ENCODE peak calls at places on chromosomes 11 and 22, in ten cellular contexts. One of them, this sample, is unnamed.

GRCh38 chr11:20035375-20035700 is 124.9 kb downstream of the DBX1 start:
- DNase-seq in IMR-90: no peak
- DNase-seq in A549: no peak
- DNase-seq in spleen: no peak
- DNase-seq in Peyer's patch: no peak
- DNase-seq in sigmoid colon: no peak
- DNase-seq in heart left ventricle: no peak
- DNase-seq in uterus: no peak
- DNase-seq in ovary: no peak
- DNase-seq in vagina: no peak
- DNase-seq in this sample: no peak

GRCh38 chr11:46776878-46777277 is 57.9 kb downstream of the F2 start:
- DNase-seq in ovary: no peak
- DNase-seq in Peyer's patch: no peak
- DNase-seq in spleen: no peak
- DNase-seq in heart left ventricle: no peak
- DNase-seq in sigmoid colon: no peak
- DNase-seq in A549: no peak
- DNase-seq in uterus: no peak
- DNase-seq in vagina: no peak
- DNase-seq in IMR-90: no peak
- DNase-seq in this sample: no peak

GRCh38 chr22:22871536-22872278 is 15.9 kb upstream of the IGLL5 start:
- DNase-seq in uterus: no peak
- DNase-seq in vagina: peak; percentile 58
- DNase-seq in A549: no peak
- DNase-seq in IMR-90: no peak
- DNase-seq in spleen: no peak
- DNase-seq in Peyer's patch: no peak
- DNase-seq in ovary: no peak
- DNase-seq in sigmoid colon: no peak
- DNase-seq in heart left ventricle: no peak
- DNase-seq in this sample: no peak

GRCh38 chr11:93984205-93984586 is 37.0 kb upstream of the HEPHL1 start:
- DNase-seq in uterus: no peak
- DNase-seq in ovary: no peak
- DNase-seq in sigmoid colon: no peak
- DNase-seq in A549: no peak
- DNase-seq in IMR-90: peak; percentile 2
- DNase-seq in vagina: no peak
- DNase-seq in spleen: no peak
- DNase-seq in Peyer's patch: no peak
- DNase-seq in heart left ventricle: no peak
- DNase-seq in this sample: no peak

GRCh38 chr11:58642120-58642625 is 19.7 kb downstream of the CNTF start:
- DNase-seq in vagina: no peak
- DNase-seq in IMR-90: no peak
- DNase-seq in ovary: no peak
- DNase-seq in spleen: no peak
- DNase-seq in Peyer's patch: no peak
- DNase-seq in uterus: no peak
- DNase-seq in sigmoid colon: no peak
- DNase-seq in heart left ventricle: no peak
- DNase-seq in A549: no peak
- DNase-seq in this sample: no peak

GRCh38 chr22:37563153-37564081 is 3.1 kb downstream of the CDC42EP1 start:
- DNase-seq in uterus: peak; percentile 91
- DNase-seq in A549: peak; percentile 73
- DNase-seq in vagina: no peak
- DNase-seq in spleen: no peak
- DNase-seq in Peyer's patch: peak; percentile 80
- DNase-seq in IMR-90: peak; percentile 97
- DNase-seq in sigmoid colon: peak; percentile 94
- DNase-seq in ovary: peak; percentile 90
- DNase-seq in heart left ventricle: peak; percentile 67
- DNase-seq in this sample: peak; percentile 71

GRCh38 chr11:35114901-35115687 is 23.9 kb upstream of the CD44 start:
- DNase-seq in IMR-90: no peak
- DNase-seq in A549: no peak
- DNase-seq in uterus: no peak
- DNase-seq in ovary: no peak
- DNase-seq in spleen: no peak
- DNase-seq in vagina: no peak
- DNase-seq in heart left ventricle: no peak
- DNase-seq in Peyer's patch: no peak
- DNase-seq in sigmoid colon: no peak
- DNase-seq in this sample: no peak

GRCh38 chr11:131422491-131422890 is 52.1 kb downstream of the NTM start:
- DNase-seq in spleen: no peak
- DNase-seq in IMR-90: no peak
- DNase-seq in ovary: no peak
- DNase-seq in sigmoid colon: no peak
- DNase-seq in vagina: no peak
- DNase-seq in A549: no peak
- DNase-seq in Peyer's patch: no peak
- DNase-seq in uterus: no peak
- DNase-seq in heart left ventricle: no peak
- DNase-seq in this sample: no peak

GRCh38 chr11:17607572-17608570 is 60.8 kb downstream of the OTOG start:
- DNase-seq in A549: no peak
- DNase-seq in sigmoid colon: no peak
- DNase-seq in spleen: no peak
- DNase-seq in ovary: no peak
- DNase-seq in heart left ventricle: no peak
- DNase-seq in Peyer's patch: peak; percentile 42
- DNase-seq in IMR-90: no peak
- DNase-seq in uterus: no peak
- DNase-seq in vagina: peak; percentile 76
- DNase-seq in this sample: no peak

GRCh38 chr11:63599211-63600122 is 14.8 kb downstream of the PLAAT3 start:
- DNase-seq in spleen: no peak
- DNase-seq in Peyer's patch: peak; percentile 41
- DNase-seq in heart left ventricle: no peak
- DNase-seq in ovary: no peak
- DNase-seq in A549: peak; percentile 97
- DNase-seq in uterus: no peak
- DNase-seq in IMR-90: peak; percentile 95
- DNase-seq in sigmoid colon: no peak
- DNase-seq in vagina: no peak
- DNase-seq in this sample: peak; percentile 97

GRCh38 chr11:93652161-93652597 is 9.3 kb upstream of the CEP295 start:
- DNase-seq in Peyer's patch: peak; percentile 55
- DNase-seq in IMR-90: peak; percentile 44
- DNase-seq in spleen: no peak
- DNase-seq in sigmoid colon: no peak
- DNase-seq in A549: no peak
- DNase-seq in ovary: no peak
- DNase-seq in uterus: no peak
- DNase-seq in heart left ventricle: peak; percentile 7
- DNase-seq in vagina: no peak
- DNase-seq in this sample: no peak

GRCh38 chr22:37747090-37747714 is 50.4 kb downstream of the TRIOBP start:
- DNase-seq in IMR-90: peak; percentile 66
- DNase-seq in A549: no peak
- DNase-seq in heart left ventricle: peak; percentile 65
- DNase-seq in sigmoid colon: peak; percentile 84
- DNase-seq in ovary: peak; percentile 68
- DNase-seq in Peyer's patch: no peak
- DNase-seq in vagina: no peak
- DNase-seq in uterus: peak; percentile 57
- DNase-seq in spleen: no peak
- DNase-seq in this sample: no peak

GRCh38 chr11:124825876-124826275 is 25.7 kb upstream of the MSANTD2 start:
- DNase-seq in IMR-90: no peak
- DNase-seq in Peyer's patch: no peak
- DNase-seq in ovary: no peak
- DNase-seq in A549: no peak
- DNase-seq in heart left ventricle: no peak
- DNase-seq in sigmoid colon: no peak
- DNase-seq in vagina: no peak
- DNase-seq in spleen: no peak
- DNase-seq in uterus: no peak
- DNase-seq in this sample: no peak

GRCh38 chr11:111395081-111395480 is 16.0 kb upstream of the POU2AF1 start:
- DNase-seq in A549: no peak
- DNase-seq in IMR-90: no peak
- DNase-seq in uterus: no peak
- DNase-seq in spleen: peak; percentile 74
- DNase-seq in vagina: peak; percentile 70
- DNase-seq in heart left ventricle: no peak
- DNase-seq in sigmoid colon: no peak
- DNase-seq in ovary: no peak
- DNase-seq in Peyer's patch: no peak
- DNase-seq in this sample: no peak

GRCh38 chr11:74627381-74627780 is 35.0 kb downstream of the POLD3 start:
- DNase-seq in IMR-90: no peak
- DNase-seq in heart left ventricle: no peak
- DNase-seq in vagina: no peak
- DNase-seq in uterus: no peak
- DNase-seq in spleen: no peak
- DNase-seq in sigmoid colon: no peak
- DNase-seq in ovary: no peak
- DNase-seq in A549: no peak
- DNase-seq in Peyer's patch: no peak
- DNase-seq in this sample: no peak
- TF ChIP-seq POLR2A in IMR-90: no peak
- TF ChIP-seq POLR2A in heart left ventricle: no peak
- TF ChIP-seq POLR2A in vagina: no peak
- TF ChIP-seq POLR2A in uterus: no peak
- TF ChIP-seq POLR2A in spleen: no peak
- TF ChIP-seq POLR2A in sigmoid colon: no peak
- TF ChIP-seq POLR2A in ovary: no peak
- TF ChIP-seq POLR2A in A549: no peak
- TF ChIP-seq POLR2A in Peyer's patch: no peak
- TF ChIP-seq POLR2A in this sample: no peak

DNA sequence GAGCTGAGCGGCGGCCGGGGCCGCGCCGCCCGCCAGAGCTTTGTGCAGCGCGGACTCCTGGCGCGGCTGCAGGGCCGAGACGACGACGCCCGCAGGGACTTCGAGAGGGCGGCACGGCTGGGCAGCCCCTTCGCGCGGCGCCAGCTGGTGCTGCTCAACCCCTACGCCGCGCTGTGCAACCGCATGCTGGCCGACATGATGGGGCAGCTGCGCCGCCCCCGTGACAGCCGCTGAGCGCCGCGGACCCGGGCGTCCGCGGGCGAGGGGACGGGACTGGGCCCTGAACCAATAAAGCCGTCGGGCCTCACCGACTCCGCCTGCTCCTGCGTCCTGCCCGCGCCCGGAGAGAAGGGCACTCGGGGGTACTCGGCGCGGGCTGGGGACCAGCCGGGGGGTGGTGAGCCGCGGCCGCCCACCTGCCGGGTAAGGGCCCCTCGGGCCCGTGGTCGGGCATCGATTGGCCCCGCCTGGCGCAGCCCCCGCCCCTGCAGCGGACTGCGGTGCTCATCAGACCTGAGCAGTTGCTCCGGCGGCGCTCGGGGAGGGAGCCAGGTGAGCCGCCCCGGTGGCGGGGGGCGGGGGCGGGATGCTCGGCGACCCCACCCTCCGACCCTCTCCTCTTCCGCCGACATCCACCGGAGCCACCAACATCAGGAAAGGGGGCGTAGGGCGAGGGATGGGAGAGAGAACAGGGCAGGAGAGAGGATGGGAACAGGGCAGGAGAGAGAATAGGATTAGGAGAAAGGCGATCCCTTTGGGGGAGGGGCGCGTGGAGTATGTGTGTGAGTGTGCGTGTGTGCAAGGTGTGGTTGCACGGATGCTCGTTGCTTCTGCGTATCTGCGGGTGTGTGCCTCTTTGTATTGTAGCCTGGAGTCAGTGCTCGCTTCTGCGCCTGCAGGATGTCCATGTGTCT is at the start of gene TMEM25:
- DNase-seq in A549: no peak
- DNase-seq in sigmoid colon: peak; percentile 83
- DNase-seq in uterus: peak; percentile 75
- DNase-seq in Peyer's patch: peak; percentile 85
- DNase-seq in heart left ventricle: peak; percentile 64
- DNase-seq in spleen: peak; percentile 92
- DNase-seq in ovary: peak; percentile 74
- DNase-seq in vagina: no peak
- DNase-seq in IMR-90: peak; percentile 32
- DNase-seq in this sample: no peak
- TF ChIP-seq POLR2A in A549: no peak
- TF ChIP-seq POLR2A in sigmoid colon: no peak
- TF ChIP-seq POLR2A in uterus: no peak
- TF ChIP-seq POLR2A in Peyer's patch: no peak
- TF ChIP-seq POLR2A in heart left ventricle: no peak
- TF ChIP-seq POLR2A in spleen: peak; percentile 24
- TF ChIP-seq POLR2A in ovary: peak; percentile 18
- TF ChIP-seq POLR2A in vagina: no peak
- TF ChIP-seq POLR2A in IMR-90: no peak
- TF ChIP-seq POLR2A in this sample: no peak

GRCh38 chr11:70272009-70272408 is 1.5 kb downstream of the PPFIA1 start:
- DNase-seq in ovary: no peak
- DNase-seq in vagina: no peak
- DNase-seq in spleen: peak; percentile 64
- DNase-seq in IMR-90: no peak
- DNase-seq in uterus: no peak
- DNase-seq in sigmoid colon: peak; percentile 27
- DNase-seq in A549: no peak
- DNase-seq in Peyer's patch: no peak
- DNase-seq in heart left ventricle: no peak
- DNase-seq in this sample: no peak
- TF ChIP-seq POLR2A in ovary: no peak
- TF ChIP-seq POLR2A in vagina: no peak
- TF ChIP-seq POLR2A in spleen: no peak
- TF ChIP-seq POLR2A in IMR-90: no peak
- TF ChIP-seq POLR2A in uterus: no peak
- TF ChIP-seq POLR2A in sigmoid colon: no peak
- TF ChIP-seq POLR2A in A549: no peak
- TF ChIP-seq POLR2A in Peyer's patch: no peak
- TF ChIP-seq POLR2A in heart left ventricle: no peak
- TF ChIP-seq POLR2A in this sample: no peak

GRCh38 chr11:75333807-75334140 is 17.7 kb downstream of the ARRB1 start:
- DNase-seq in spleen: no peak
- DNase-seq in IMR-90: no peak
- DNase-seq in sigmoid colon: no peak
- DNase-seq in A549: no peak
- DNase-seq in vagina: no peak
- DNase-seq in heart left ventricle: no peak
- DNase-seq in uterus: no peak
- DNase-seq in Peyer's patch: no peak
- DNase-seq in ovary: no peak
- DNase-seq in this sample: no peak
- TF ChIP-seq POLR2A in spleen: no peak
- TF ChIP-seq POLR2A in IMR-90: no peak
- TF ChIP-seq POLR2A in sigmoid colon: no peak
- TF ChIP-seq POLR2A in A549: no peak
- TF ChIP-seq POLR2A in vagina: no peak
- TF ChIP-seq POLR2A in heart left ventricle: no peak
- TF ChIP-seq POLR2A in uterus: no peak
- TF ChIP-seq POLR2A in Peyer's patch: no peak
- TF ChIP-seq POLR2A in ovary: no peak
- TF ChIP-seq POLR2A in this sample: no peak